ENCODE peak calls at places on chromosomes 5 and 9, in ten cellular contexts. One of them, this sample, is unnamed.

GRCh38 chr9:100492952-100493351 is 20.0 kb downstream of the TMEFF1 start:
- DNase-seq in fibroblast of the conjunctiva: peak; percentile 39
- DNase-seq in smooth muscle cell of the brain vasculature: no peak
- DNase-seq in lower lobe of right lung: no peak
- DNase-seq in NAMALWA: no peak
- DNase-seq in A172: peak; percentile 63
- DNase-seq in GM20000: no peak
- DNase-seq in NB4: peak; percentile 63
- DNase-seq in SIG-M5: no peak
- DNase-seq in cardiac fibroblast: peak; percentile 48
- DNase-seq in this sample: no peak

GRCh38 chr5:2298746-2299145 is 416.0 kb upstream of the IRX4 start:
- DNase-seq in fibroblast of the conjunctiva: no peak
- DNase-seq in smooth muscle cell of the brain vasculature: no peak
- DNase-seq in lower lobe of right lung: no peak
- DNase-seq in NAMALWA: no peak
- DNase-seq in A172: no peak
- DNase-seq in GM20000: no peak
- DNase-seq in NB4: no peak
- DNase-seq in SIG-M5: no peak
- DNase-seq in cardiac fibroblast: no peak
- DNase-seq in this sample: no peak

GRCh38 chr5:74310386-74310785 is 330.1 kb downstream of the ENC1 start:
- DNase-seq in fibroblast of the conjunctiva: no peak
- DNase-seq in smooth muscle cell of the brain vasculature: no peak
- DNase-seq in lower lobe of right lung: no peak
- DNase-seq in NAMALWA: no peak
- DNase-seq in A172: peak; percentile 81
- DNase-seq in GM20000: no peak
- DNase-seq in NB4: no peak
- DNase-seq in SIG-M5: no peak
- DNase-seq in cardiac fibroblast: peak; percentile 28
- DNase-seq in this sample: no peak

GRCh38 chr5:33994845-33995244 is 10.4 kb upstream of the SLC45A2 start:
- DNase-seq in fibroblast of the conjunctiva: peak; percentile 51
- DNase-seq in smooth muscle cell of the brain vasculature: no peak
- DNase-seq in lower lobe of right lung: no peak
- DNase-seq in NAMALWA: no peak
- DNase-seq in A172: no peak
- DNase-seq in GM20000: no peak
- DNase-seq in NB4: no peak
- DNase-seq in SIG-M5: no peak
- DNase-seq in cardiac fibroblast: peak; percentile 68
- DNase-seq in this sample: peak; percentile 30

GRCh38 chr5:7181841-7182240 is 214.1 kb upstream of the ADCY2 start:
- DNase-seq in fibroblast of the conjunctiva: no peak
- DNase-seq in smooth muscle cell of the brain vasculature: no peak
- DNase-seq in lower lobe of right lung: no peak
- DNase-seq in NAMALWA: no peak
- DNase-seq in A172: no peak
- DNase-seq in GM20000: no peak
- DNase-seq in NB4: no peak
- DNase-seq in SIG-M5: no peak
- DNase-seq in cardiac fibroblast: no peak
- DNase-seq in this sample: no peak

GRCh38 chr5:30279237-30279636 is 914.2 kb upstream of the CDH6 start:
- DNase-seq in fibroblast of the conjunctiva: peak; percentile 1
- DNase-seq in smooth muscle cell of the brain vasculature: no peak
- DNase-seq in lower lobe of right lung: no peak
- DNase-seq in NAMALWA: no peak
- DNase-seq in A172: peak; percentile 76
- DNase-seq in GM20000: no peak
- DNase-seq in NB4: no peak
- DNase-seq in SIG-M5: no peak
- DNase-seq in cardiac fibroblast: peak; percentile 65
- DNase-seq in this sample: no peak

GRCh38 chr9:71121275-71122168 is at the start of gene TRPM3:
- DNase-seq in fibroblast of the conjunctiva: no peak
- DNase-seq in smooth muscle cell of the brain vasculature: no peak
- DNase-seq in lower lobe of right lung: no peak
- DNase-seq in NAMALWA: no peak
- DNase-seq in A172: no peak
- DNase-seq in GM20000: no peak
- DNase-seq in NB4: no peak
- DNase-seq in SIG-M5: no peak
- DNase-seq in cardiac fibroblast: no peak
- DNase-seq in this sample: no peak

GRCh38 chr5:76386360-76386759 is 16.7 kb upstream of the IQGAP2 start:
- DNase-seq in fibroblast of the conjunctiva: no peak
- DNase-seq in smooth muscle cell of the brain vasculature: no peak
- DNase-seq in lower lobe of right lung: peak; percentile 84
- DNase-seq in NAMALWA: no peak
- DNase-seq in A172: no peak
- DNase-seq in GM20000: no peak
- DNase-seq in NB4: no peak
- DNase-seq in SIG-M5: no peak
- DNase-seq in cardiac fibroblast: no peak
- DNase-seq in this sample: no peak

GRCh38 chr5:68538886-68539420 is 323.4 kb downstream of the PIK3R1 start:
- DNase-seq in fibroblast of the conjunctiva: no peak
- DNase-seq in smooth muscle cell of the brain vasculature: no peak
- DNase-seq in lower lobe of right lung: no peak
- DNase-seq in NAMALWA: no peak
- DNase-seq in A172: no peak
- DNase-seq in GM20000: no peak
- DNase-seq in NB4: no peak
- DNase-seq in SIG-M5: no peak
- DNase-seq in cardiac fibroblast: no peak
- DNase-seq in this sample: no peak

GRCh38 chr5:177311361-177311722 is 356 bp downstream of the MXD3 start:
- DNase-seq in fibroblast of the conjunctiva: no peak
- DNase-seq in smooth muscle cell of the brain vasculature: no peak
- DNase-seq in lower lobe of right lung: no peak
- DNase-seq in NAMALWA: no peak
- DNase-seq in A172: no peak
- DNase-seq in GM20000: no peak
- DNase-seq in NB4: peak; percentile 50
- DNase-seq in SIG-M5: no peak
- DNase-seq in cardiac fibroblast: no peak
- DNase-seq in this sample: no peak

GRCh38 chr5:72355706-72356299 is 35.6 kb downstream of the PTCD2 start:
- DNase-seq in fibroblast of the conjunctiva: no peak
- DNase-seq in smooth muscle cell of the brain vasculature: no peak
- DNase-seq in lower lobe of right lung: no peak
- DNase-seq in NAMALWA: no peak
- DNase-seq in A172: peak; percentile 75
- DNase-seq in GM20000: no peak
- DNase-seq in NB4: peak; percentile 30
- DNase-seq in SIG-M5: no peak
- DNase-seq in cardiac fibroblast: peak; percentile 58
- DNase-seq in this sample: no peak

This sample was measured in activated CD4-positive, alpha-beta memory T cell treated with anti-CD3 and anti-CD28 coated beads for 36 hours.